ENCODE peak calls at places on chromosomes 1 and 21, in five cellular contexts. N is K562, W is GM12892, V is H1, O is GM12878. I is an unnamed sample.

GRCh38 chr1:159598196-159598595 is 10.6 kb downstream of the APCS start:
- DNase-seq in N (no peak), W (no peak), V (no peak), O (no peak), I (no peak)

GRCh38 chr1:211548321-211549091 is 30.5 kb downstream of the SLC30A1 start:
- DNase-seq in N (peak; percentile 78), W (no peak), V (no peak), O (no peak), I (no peak)

GRCh38 chr1:234845097-234845660 is 235.2 kb upstream of the IRF2BP2 start:
- DNase-seq in N (no peak), W (no peak), V (no peak), O (peak; percentile 81), I (no peak)

GRCh38 chr1:68141079-68141800 is 90.8 kb upstream of the DIRAS3 start:
- DNase-seq in N (no peak), W (no peak), V (no peak), O (no peak), I (no peak)

GRCh38 chr1:59013276-59013927 is 229.6 kb upstream of the JUN start:
- DNase-seq in N (no peak), W (no peak), V (peak; percentile 34), O (no peak), I (no peak)

GRCh38 chr1:44108241-44108640 is 10.4 kb upstream of the KLF17 start:
- DNase-seq in N (no peak), W (no peak), V (no peak), O (no peak), I (no peak)

GRCh38 chr1:95622609-95623008 is 388.6 kb downstream of the RWDD3 start:
- DNase-seq in N (no peak), W (no peak), V (no peak), O (no peak), I (no peak)

GRCh38 chr1:201383647-201384405 is 6.3 kb upstream of the TNNT2 start:
- DNase-seq in N (no peak), W (no peak), V (no peak), O (no peak), I (no peak)

GRCh38 chr1:110393691-110394564 is 3.1 kb upstream of the SLC16A4 start:
- DNase-seq in N (no peak), W (no peak), V (no peak), O (no peak), I (no peak)

GRCh38 chr21:33924766-33925100 is 9.1 kb upstream of the ATP5PO start:
- DNase-seq in N (no peak), W (no peak), V (no peak), O (no peak), I (peak; percentile 32)

GRCh38 chr1:203511513-203511912 is 17.6 kb downstream of the OPTC start:
- DNase-seq in N (no peak), W (no peak), V (no peak), O (no peak), I (no peak)

GRCh38 chr1:209246660-209247059 is 336.9 kb upstream of the CAMK1G start:
- DNase-seq in N (no peak), W (no peak), V (no peak), O (no peak), I (no peak)

GRCh38 chr1:93816970-93817738 is 61.9 kb downstream of the DNTTIP2 start:
- DNase-seq in N (peak; percentile 34), W (no peak), V (no peak), O (no peak), I (peak; percentile 80)

GRCh38 chr1:15116966-15117365 is 36.6 kb upstream of the TMEM51 start:
- DNase-seq in N (no peak), W (no peak), V (no peak), O (no peak), I (peak; percentile 67)

GRCh38 chr1:145545055-145545454 is 62.7 kb upstream of the GPR89A start:
- DNase-seq in N (no peak), W (no peak), V (no peak), O (no peak), I (no peak)

GRCh38 chr1:151259351-151259750 is 4.8 kb downstream of the PSMD4 start:
- DNase-seq in N (no peak), W (no peak), V (no peak), O (no peak), I (no peak)

GRCh38 chr1:231800071-231800470 is 173.5 kb downstream of the DISC1 start:
- DNase-seq in N (no peak), W (no peak), V (no peak), O (no peak), I (no peak)

GRCh38 chr1:212291505-212292134 is 6.4 kb downstream of the PPP2R5A start:
- DNase-seq in N (peak; percentile 64), W (no peak), V (no peak), O (no peak), I (peak; percentile 71)

GRCh38 chr1:102919659-102920058 is 188.7 kb downstream of the COL11A1 start:
- DNase-seq in N (no peak), W (no peak), V (no peak), O (no peak), I (no peak)

GRCh38 chr1:162541619-162542141 is 19.8 kb upstream of the UAP1 start:
- DNase-seq in N (no peak), W (no peak), V (no peak), O (no peak), I (no peak)
- TF ChIP-seq TAF1 in N (no peak), W (no peak), V (no peak), O (no peak), I (peak; percentile 31)

GRCh38 chr1:236103646-236104218 is 38.6 kb upstream of the GPR137B start:
- DNase-seq in N (peak; percentile 83), W (peak; percentile 71), V (no peak), O (no peak), I (peak; percentile 83)
- TF ChIP-seq TAF1 in N (no peak), W (no peak), V (no peak), O (no peak), I (no peak)

DNA sequence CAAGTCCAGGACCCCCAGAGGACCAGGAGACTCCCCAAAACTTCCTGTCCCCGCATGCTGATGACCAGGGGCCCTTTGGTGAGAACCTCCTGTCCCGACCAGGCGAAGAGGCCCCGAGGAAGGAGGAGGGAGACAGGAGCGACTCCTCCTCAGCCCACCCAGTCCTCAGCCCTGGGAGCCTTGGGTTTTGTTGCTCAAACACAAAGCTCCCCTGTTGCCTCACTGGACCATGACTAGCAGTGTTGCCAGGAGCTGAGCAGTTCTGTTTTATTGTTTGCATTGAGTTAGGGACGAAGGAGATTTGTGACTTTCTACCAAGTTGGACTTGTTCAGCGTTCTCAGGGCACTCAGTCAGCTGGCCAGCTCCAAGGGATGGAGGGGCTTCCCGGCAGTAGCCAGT is 10.0 kb downstream of the UMODL1 start:
- DNase-seq in N (no peak), W (no peak), V (no peak), O (no peak), I (no peak)
- TF ChIP-seq TAF1 in N (no peak), W (no peak), V (no peak), O (no peak), I (no peak)

DNA sequence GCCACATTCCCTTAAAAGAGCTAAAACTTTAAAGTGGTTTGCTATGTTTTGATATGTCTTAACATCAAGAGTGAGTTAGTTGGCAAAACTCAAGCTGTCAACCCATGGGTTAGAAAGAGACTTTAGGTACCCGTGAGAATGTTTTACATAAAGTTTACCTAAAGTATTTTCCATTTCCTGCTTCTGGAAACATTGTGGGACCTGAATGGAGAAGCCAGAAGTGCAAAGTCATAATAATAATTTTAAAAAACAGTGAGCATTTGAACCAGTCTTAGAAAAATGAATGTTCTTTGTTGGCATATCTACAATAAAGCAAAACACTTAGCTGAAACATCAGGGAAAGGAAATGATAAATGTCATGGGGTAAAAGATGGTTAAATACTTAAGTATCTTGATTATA is 34.8 kb downstream of the LRRC8C start:
- DNase-seq in N (no peak), W (no peak), V (no peak), O (no peak), I (no peak)
- TF ChIP-seq TAF1 in N (no peak), W (no peak), V (no peak), O (no peak), I (no peak)

GRCh38 chr1:228978486-228979324 is 243.4 kb downstream of the RHOU start:
- DNase-seq in N (no peak), W (no peak), V (no peak), O (no peak), I (peak; percentile 33)
- TF ChIP-seq TAF1 in N (no peak), W (no peak), V (no peak), O (no peak), I (no peak)

GRCh38 chr1:156075158-156075557 is 7.1 kb downstream of the MEX3A start:
- DNase-seq in N (no peak), W (no peak), V (no peak), O (no peak), I (no peak)
- TF ChIP-seq TAF1 in N (no peak), W (no peak), V (no peak), O (no peak), I (no peak)

DNA sequence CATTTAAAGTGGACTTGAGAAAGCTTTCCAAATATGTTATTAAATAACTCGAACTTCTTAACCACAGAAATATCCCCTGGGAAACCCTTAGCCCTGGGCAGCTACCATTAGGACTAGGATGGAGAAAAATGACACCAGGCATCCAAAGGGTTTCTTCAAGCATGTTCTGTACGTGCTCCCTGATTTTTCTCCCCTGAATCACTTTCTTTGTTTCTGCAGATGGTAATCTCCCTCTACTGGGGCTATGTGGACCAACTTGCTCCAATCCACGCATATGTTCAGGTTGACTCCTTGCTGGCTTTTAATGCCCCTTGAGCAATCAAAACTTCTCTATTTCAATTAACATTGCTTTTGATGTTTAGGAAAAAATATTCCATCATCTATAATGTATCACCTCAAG is 312.7 kb upstream of the C1orf87 start:
- DNase-seq in N (no peak), W (no peak), V (no peak), O (no peak), I (no peak)
- TF ChIP-seq TAF1 in N (no peak), W (no peak), V (no peak), O (no peak), I (no peak)

GRCh38 chr1:21876267-21876666 is 60.8 kb downstream of the HSPG2 start:
- DNase-seq in N (no peak), W (no peak), V (no peak), O (no peak), I (no peak)

GRCh38 chr1:21875621-21876063 is 61.5 kb downstream of the HSPG2 start:
- DNase-seq in N (no peak), W (no peak), V (no peak), O (no peak), I (no peak)

GRCh38 chr1:21873761-21874160 is 61.7 kb downstream of the LDLRAD2 start:
- DNase-seq in N (no peak), W (no peak), V (no peak), O (no peak), I (no peak)

GRCh38 chr1:21874328-21874727 is 62.3 kb downstream of the LDLRAD2 start:
- DNase-seq in N (no peak), W (no peak), V (no peak), O (no peak), I (no peak)

DNA sequence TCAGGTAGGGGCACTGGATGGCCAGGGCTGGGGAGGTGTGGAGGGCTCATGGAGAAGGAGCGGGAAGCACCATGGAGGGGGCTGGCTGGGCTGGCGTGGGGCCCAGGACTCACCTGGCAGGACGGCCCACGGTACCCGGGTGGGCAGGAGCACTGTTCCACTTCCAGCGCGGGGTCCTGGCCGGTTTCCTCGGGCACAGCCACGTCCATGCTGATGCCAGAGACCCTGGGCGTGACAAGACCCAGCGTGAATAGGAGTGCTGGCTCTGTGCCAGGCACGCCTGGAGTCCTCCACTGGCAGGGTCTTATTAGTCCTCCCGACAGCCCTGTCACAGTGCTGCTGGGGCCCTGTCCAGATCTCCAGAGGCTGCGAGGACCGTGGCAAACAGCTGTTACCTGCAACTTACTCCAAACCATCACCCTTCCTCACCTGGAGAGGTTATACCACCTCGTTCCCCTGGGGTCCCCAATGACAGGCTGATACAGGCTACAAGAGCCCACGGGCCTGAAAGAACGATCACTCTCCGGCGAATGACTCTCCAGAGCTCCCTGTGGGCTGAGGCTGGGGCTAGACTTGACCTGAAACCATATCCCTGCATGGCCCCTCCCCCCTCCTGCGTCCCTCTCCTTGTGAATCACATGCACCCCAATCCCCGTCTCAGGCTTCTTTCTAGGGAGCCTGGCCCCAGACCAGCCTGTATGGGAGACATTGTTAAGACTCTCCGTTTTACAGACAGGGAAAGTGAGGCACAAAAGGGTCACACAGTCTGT is 62.1 kb downstream of the HSPG2 start:
- DNase-seq in N (no peak), W (no peak), V (no peak), O (no peak), I (peak; percentile 82)
- TF ChIP-seq TAF1 in N (no peak), W (no peak), V (no peak), O (no peak), I (no peak)

I was measured in SK-N-SH.